ENCODE peak calls at places on chromosomes 7 and 10, in four cellular contexts. H is GM12878, U is HepG2, I is K562. O is an unnamed sample.

GRCh38 chr10:18400911-18401260 is 250.5 kb downstream of the NSUN6 start:
- DNase-seq in H (no peak), U (no peak), I (no peak), O (peak)

GRCh38 chr7:70052691-70053090 is 454.4 kb downstream of the AUTS2 start:
- DNase-seq in H (no peak), U (no peak), I (no peak), O (no peak)

GRCh38 chr7:1855396-1856160 is 185.5 kb downstream of the ELFN1 start:
- DNase-seq in H (no peak), U (no peak), I (no peak), O (no peak)

GRCh38 chr10:68327889-68328786 is 3.7 kb upstream of the HNRNPH3 start:
- DNase-seq in H (no peak), U (peak), I (no peak), O (peak)

GRCh38 chr10:31397852-31398251 is 78.8 kb downstream of the ZEB1 start:
- DNase-seq in H (no peak), U (no peak), I (no peak), O (no peak)

GRCh38 chr7:5424689-5425506 is 1.3 kb upstream of the TNRC18 start:
- DNase-seq in H (no peak), U (peak), I (peak), O (no peak)

GRCh38 chr10:103766751-103767509 is 88.4 kb downstream of the SH3PXD2A start:
- DNase-seq in H (no peak), U (no peak), I (no peak), O (no peak)

GRCh38 chr7:137626469-137627067 is 220.2 kb downstream of the DGKI start:
- DNase-seq in H (peak), U (peak), I (peak), O (peak)

GRCh38 chr10:15735766-15736165 is 16.0 kb upstream of the ITGA8 start:
- DNase-seq in H (no peak), U (no peak), I (no peak), O (no peak)

GRCh38 chr7:83060218-83060617 is 102.5 kb downstream of the PCLO start:
- DNase-seq in H (no peak), U (no peak), I (no peak), O (peak)

GRCh38 chr7:110522061-110522750 is 568.7 kb upstream of the LRRN3 start:
- DNase-seq in H (no peak), U (peak), I (no peak), O (peak)

GRCh38 chr7:112135815-112136706 is 70.1 kb downstream of the DOCK4 start:
- DNase-seq in H (no peak), U (peak), I (no peak), O (no peak)

DNA sequence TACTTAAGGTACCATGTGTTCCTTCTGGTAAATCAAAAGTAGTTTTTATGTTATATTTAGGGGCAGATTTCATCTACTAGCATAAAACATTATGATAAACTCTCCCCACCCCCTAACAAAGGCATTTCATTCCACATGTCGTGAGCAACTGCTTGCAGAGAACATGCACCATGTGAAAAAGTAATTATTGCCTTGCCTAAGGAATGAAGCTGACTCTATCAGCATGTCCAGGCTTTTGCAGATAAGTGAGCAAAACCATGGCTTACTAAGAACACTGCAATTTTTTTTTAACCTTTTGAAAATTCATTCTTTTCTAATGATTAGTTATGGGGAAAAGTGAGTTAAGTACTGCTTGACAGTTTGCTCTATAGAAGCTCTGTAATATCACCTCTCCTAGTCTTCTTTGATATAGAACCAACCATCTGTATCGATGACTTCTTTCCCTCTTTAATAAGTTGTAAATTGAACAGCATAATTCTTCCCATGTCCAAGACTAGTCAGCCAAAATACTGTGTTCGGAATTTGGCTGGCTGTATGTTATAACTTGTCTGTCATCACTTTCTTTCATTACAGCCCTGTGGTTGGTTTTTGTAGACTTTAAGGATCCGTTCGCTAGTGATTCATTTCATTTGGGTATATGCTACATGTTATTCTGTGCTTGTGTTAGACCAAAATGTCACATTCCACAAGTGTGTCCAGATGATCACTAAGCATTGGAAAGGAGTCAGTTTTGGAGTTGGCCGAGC is 155.3 kb upstream of the ITGB1 start:
- DNase-seq in H (no peak), U (no peak), I (no peak), O (no peak)
- TF ChIP-seq JUND in H (no peak), U (no peak), I (no peak), O (no peak)

DNA sequence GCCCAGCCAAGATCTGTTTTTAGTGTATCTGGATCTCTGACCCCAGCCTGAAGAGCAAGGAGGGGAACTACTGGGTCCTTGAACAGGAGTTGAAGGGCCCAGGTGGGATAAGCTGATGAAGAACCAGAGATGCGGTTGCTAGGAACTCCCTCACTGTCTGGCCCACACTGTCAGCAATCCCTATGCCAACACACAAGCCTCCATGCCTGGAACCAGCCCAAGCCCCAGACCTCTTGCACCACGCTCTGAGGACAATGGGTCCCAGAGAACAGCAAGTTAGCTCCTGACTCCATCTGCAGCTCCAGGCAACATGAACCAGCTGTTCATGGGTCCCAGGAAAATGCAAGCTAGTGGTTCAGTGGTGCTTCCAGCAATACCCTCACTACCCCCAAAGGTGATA is 2.4 kb downstream of the NAT16 start:
- DNase-seq in H (no peak), U (no peak), I (no peak), O (peak)
- TF ChIP-seq MXI1 in H (no peak), U (no peak), I (no peak), O (no peak)

GRCh38 chr7:140674899-140675701 is 2.4 kb downstream of the ADCK2 start:
- DNase-seq in H (no peak), U (peak), I (peak), O (peak)
- TF ChIP-seq JUND in H (no peak), U (no peak), I (peak), O (no peak)

GRCh38 chr7:33645096-33645495 is 260.2 kb upstream of the BMPER start:
- DNase-seq in H (no peak), U (no peak), I (no peak), O (no peak)

GRCh38 chr7:33646166-33646565 is 259.2 kb upstream of the BMPER start:
- DNase-seq in H (no peak), U (no peak), I (no peak), O (no peak)

GRCh38 chr7:33642312-33642711 is 263.0 kb upstream of the BMPER start:
- DNase-seq in H (no peak), U (no peak), I (no peak), O (no peak)

GRCh38 chr7:33643497-33643896 is 261.8 kb upstream of the BMPER start:
- DNase-seq in H (no peak), U (no peak), I (no peak), O (no peak)

GRCh38 chr7:33644489-33644888 is 260.9 kb upstream of the BMPER start:
- DNase-seq in H (no peak), U (no peak), I (no peak), O (no peak)
- TF ChIP-seq MXI1 in H (no peak), U (no peak), I (no peak), O (no peak)

GRCh38 chr7:159209429-159209828 is 64.8 kb upstream of the VIPR2 start:
- DNase-seq in H (no peak), U (no peak), I (no peak), O (no peak)

GRCh38 chr7:159212226-159212625 is 67.6 kb upstream of the VIPR2 start:
- DNase-seq in H (no peak), U (no peak), I (no peak), O (no peak)

GRCh38 chr7:159211540-159212182 is 67.0 kb upstream of the VIPR2 start:
- DNase-seq in H (no peak), U (no peak), I (no peak), O (no peak)

GRCh38 chr7:159215053-159215452 is 70.4 kb upstream of the VIPR2 start:
- DNase-seq in H (no peak), U (no peak), I (no peak), O (no peak)

GRCh38 chr7:159213253-159213652 is 68.6 kb upstream of the VIPR2 start:
- DNase-seq in H (no peak), U (no peak), I (no peak), O (no peak)
- TF ChIP-seq JUND in H (no peak), U (no peak), I (no peak), O (no peak)

GRCh38 chr10:115849197-115849596 is 423.8 kb downstream of the GFRA1 start:
- DNase-seq in H (no peak), U (no peak), I (no peak), O (no peak)

GRCh38 chr10:115851689-115852088 is 421.3 kb downstream of the GFRA1 start:
- DNase-seq in H (no peak), U (no peak), I (no peak), O (no peak)

GRCh38 chr10:115846528-115846927 is 426.5 kb downstream of the GFRA1 start:
- DNase-seq in H (no peak), U (no peak), I (no peak), O (no peak)

GRCh38 chr10:115854740-115855435 is 418.1 kb downstream of the GFRA1 start:
- DNase-seq in H (no peak), U (no peak), I (no peak), O (no peak)

GRCh38 chr10:115850666-115851065 is 422.3 kb downstream of the GFRA1 start:
- DNase-seq in H (no peak), U (no peak), I (no peak), O (no peak)
- TF ChIP-seq MXI1 in H (no peak), U (no peak), I (no peak), O (no peak)

GRCh38 chr7:44279731-44280505 is 45.5 kb downstream of the CAMK2B start:
- DNase-seq in H (no peak), U (no peak), I (peak), O (peak)

GRCh38 chr7:44281811-44282600 is 43.4 kb downstream of the CAMK2B start:
- DNase-seq in H (no peak), U (no peak), I (no peak), O (peak)

GRCh38 chr7:44280636-44280992 is 44.8 kb downstream of the CAMK2B start:
- DNase-seq in H (no peak), U (no peak), I (no peak), O (peak)

GRCh38 chr7:44282601-44283171 is 42.7 kb downstream of the CAMK2B start:
- DNase-seq in H (no peak), U (no peak), I (no peak), O (peak)

GRCh38 chr7:44280993-44281721 is 44.2 kb downstream of the CAMK2B start:
- DNase-seq in H (no peak), U (no peak), I (no peak), O (peak)
- TF ChIP-seq JUND in H (no peak), U (no peak), I (no peak), O (no peak)